ENCODE peak calls at places on chromosomes 2 and 18, in five cellular contexts. One of them, this sample, is unnamed.

GRCh38 chr2:98463988-98464771 is 19.5 kb downstream of the INPP4A start:
- DNase-seq in GM10248: no peak
- DNase-seq in AG04450: no peak
- DNase-seq in GM13976: no peak
- DNase-seq in stimulated activated naive B cell treated with anti-CD40 and anti-IgM and Interleukin-4, amounts not matched to agents 10 μg/mL and 1 μg/mL and 100 μg/mL, for 72 hours: no peak
- DNase-seq in this sample: peak

GRCh38 chr2:197500503-197501179 is 462 bp downstream of the HSPE1 start:
- DNase-seq in stimulated activated naive B cell treated with anti-CD40 and anti-IgM and Interleukin-4, amounts not matched to agents 10 μg/mL and 1 μg/mL and 100 μg/mL, for 72 hours: no peak
- DNase-seq in AG04450: no peak
- DNase-seq in GM10248: no peak
- DNase-seq in GM13976: no peak
- DNase-seq in this sample: peak

GRCh38 chr2:12675352-12675795 is 41.4 kb upstream of the TRIB2 start:
- DNase-seq in stimulated activated naive B cell treated with anti-CD40 and anti-IgM and Interleukin-4, amounts not matched to agents 10 μg/mL and 1 μg/mL and 100 μg/mL, for 72 hours: no peak
- DNase-seq in AG04450: no peak
- DNase-seq in GM10248: no peak
- DNase-seq in GM13976: no peak
- DNase-seq in this sample: no peak

GRCh38 chr2:195658541-195658890 is 1.5 kb downstream of the SLC39A10 start:
- DNase-seq in GM10248: no peak
- DNase-seq in AG04450: peak
- DNase-seq in stimulated activated naive B cell treated with anti-CD40 and anti-IgM and Interleukin-4, amounts not matched to agents 10 μg/mL and 1 μg/mL and 100 μg/mL, for 72 hours: no peak
- DNase-seq in GM13976: no peak
- DNase-seq in this sample: peak

GRCh38 chr18:36066001-36066400 is 1.4 kb downstream of the RPRD1A start:
- DNase-seq in GM10248: no peak
- DNase-seq in stimulated activated naive B cell treated with anti-CD40 and anti-IgM and Interleukin-4, amounts not matched to agents 10 μg/mL and 1 μg/mL and 100 μg/mL, for 72 hours: no peak
- DNase-seq in AG04450: no peak
- DNase-seq in GM13976: no peak
- DNase-seq in this sample: no peak

GRCh38 chr2:170554278-170554955 is 160.7 kb upstream of the SP5 start:
- DNase-seq in stimulated activated naive B cell treated with anti-CD40 and anti-IgM and Interleukin-4, amounts not matched to agents 10 μg/mL and 1 μg/mL and 100 μg/mL, for 72 hours: no peak
- DNase-seq in AG04450: no peak
- DNase-seq in GM13976: no peak
- DNase-seq in GM10248: no peak
- DNase-seq in this sample: no peak

GRCh38 chr2:142872900-142873724 is 4.4 kb upstream of the KYNU start:
- DNase-seq in AG04450: peak
- DNase-seq in GM13976: no peak
- DNase-seq in stimulated activated naive B cell treated with anti-CD40 and anti-IgM and Interleukin-4, amounts not matched to agents 10 μg/mL and 1 μg/mL and 100 μg/mL, for 72 hours: no peak
- DNase-seq in GM10248: no peak
- DNase-seq in this sample: no peak

GRCh38 chr2:69305712-69306611 is 81.1 kb downstream of the GFPT1 start:
- DNase-seq in AG04450: no peak
- DNase-seq in GM13976: peak
- DNase-seq in GM10248: no peak
- DNase-seq in stimulated activated naive B cell treated with anti-CD40 and anti-IgM and Interleukin-4, amounts not matched to agents 10 μg/mL and 1 μg/mL and 100 μg/mL, for 72 hours: no peak
- DNase-seq in this sample: no peak

GRCh38 chr2:221444106-221444505 is 128.0 kb downstream of the EPHA4 start:
- DNase-seq in AG04450: no peak
- DNase-seq in stimulated activated naive B cell treated with anti-CD40 and anti-IgM and Interleukin-4, amounts not matched to agents 10 μg/mL and 1 μg/mL and 100 μg/mL, for 72 hours: no peak
- DNase-seq in GM10248: no peak
- DNase-seq in GM13976: no peak
- DNase-seq in this sample: no peak

GRCh38 chr2:167933097-167933814 is 314.1 kb downstream of the STK39 start:
- DNase-seq in AG04450: no peak
- DNase-seq in GM13976: no peak
- DNase-seq in GM10248: no peak
- DNase-seq in stimulated activated naive B cell treated with anti-CD40 and anti-IgM and Interleukin-4, amounts not matched to agents 10 μg/mL and 1 μg/mL and 100 μg/mL, for 72 hours: no peak
- DNase-seq in this sample: no peak

GRCh38 chr2:120741514-120742448 is 6.1 kb downstream of the GLI2 start:
- DNase-seq in GM13976: no peak
- DNase-seq in AG04450: no peak
- DNase-seq in GM10248: no peak
- DNase-seq in stimulated activated naive B cell treated with anti-CD40 and anti-IgM and Interleukin-4, amounts not matched to agents 10 μg/mL and 1 μg/mL and 100 μg/mL, for 72 hours: no peak
- DNase-seq in this sample: no peak

GRCh38 chr18:56678836-56679565 is 27.8 kb downstream of the WDR7 start:
- DNase-seq in GM13976: no peak
- DNase-seq in GM10248: no peak
- DNase-seq in AG04450: no peak
- DNase-seq in stimulated activated naive B cell treated with anti-CD40 and anti-IgM and Interleukin-4, amounts not matched to agents 10 μg/mL and 1 μg/mL and 100 μg/mL, for 72 hours: no peak
- DNase-seq in this sample: no peak

GRCh38 chr2:224042191-224042696 is 3.2 kb upstream of the SERPINE2 start:
- DNase-seq in stimulated activated naive B cell treated with anti-CD40 and anti-IgM and Interleukin-4, amounts not matched to agents 10 μg/mL and 1 μg/mL and 100 μg/mL, for 72 hours: no peak
- DNase-seq in GM13976: no peak
- DNase-seq in AG04450: no peak
- DNase-seq in GM10248: no peak
- DNase-seq in this sample: no peak

GRCh38 chr2:74278176-74278575 is 65.0 kb downstream of the SLC4A5 start:
- DNase-seq in GM10248: no peak
- DNase-seq in stimulated activated naive B cell treated with anti-CD40 and anti-IgM and Interleukin-4, amounts not matched to agents 10 μg/mL and 1 μg/mL and 100 μg/mL, for 72 hours: no peak
- DNase-seq in GM13976: no peak
- DNase-seq in AG04450: no peak
- DNase-seq in this sample: no peak

GRCh38 chr2:173999272-173999671 is 34.1 kb upstream of the SP3 start:
- DNase-seq in AG04450: no peak
- DNase-seq in GM13976: no peak
- DNase-seq in GM10248: no peak
- DNase-seq in stimulated activated naive B cell treated with anti-CD40 and anti-IgM and Interleukin-4, amounts not matched to agents 10 μg/mL and 1 μg/mL and 100 μg/mL, for 72 hours: no peak
- DNase-seq in this sample: no peak

GRCh38 chr2:25817630-25818029 is 60.7 kb downstream of the ASXL2 start:
- DNase-seq in stimulated activated naive B cell treated with anti-CD40 and anti-IgM and Interleukin-4, amounts not matched to agents 10 μg/mL and 1 μg/mL and 100 μg/mL, for 72 hours: no peak
- DNase-seq in GM13976: peak
- DNase-seq in GM10248: peak
- DNase-seq in AG04450: no peak
- DNase-seq in this sample: no peak

GRCh38 chr18:79803611-79804051 is 5.9 kb downstream of the KCNG2 start:
- DNase-seq in AG04450: no peak
- DNase-seq in GM13976: no peak
- DNase-seq in stimulated activated naive B cell treated with anti-CD40 and anti-IgM and Interleukin-4, amounts not matched to agents 10 μg/mL and 1 μg/mL and 100 μg/mL, for 72 hours: no peak
- DNase-seq in GM10248: no peak
- DNase-seq in this sample: no peak

GRCh38 chr2:20507166-20507692 is 60.4 kb downstream of the RHOB start:
- DNase-seq in stimulated activated naive B cell treated with anti-CD40 and anti-IgM and Interleukin-4, amounts not matched to agents 10 μg/mL and 1 μg/mL and 100 μg/mL, for 72 hours: peak
- DNase-seq in GM13976: peak
- DNase-seq in GM10248: peak
- DNase-seq in AG04450: no peak
- DNase-seq in this sample: no peak

GRCh38 chr2:23273786-23274185 is 111.2 kb upstream of the KLHL29 start:
- DNase-seq in stimulated activated naive B cell treated with anti-CD40 and anti-IgM and Interleukin-4, amounts not matched to agents 10 μg/mL and 1 μg/mL and 100 μg/mL, for 72 hours: no peak
- DNase-seq in AG04450: no peak
- DNase-seq in GM13976: no peak
- DNase-seq in GM10248: no peak
- DNase-seq in this sample: no peak

GRCh38 chr18:36296591-36297418 is 708 bp upstream of the FHOD3 start:
- DNase-seq in AG04450: peak
- DNase-seq in GM13976: peak
- DNase-seq in GM10248: peak
- DNase-seq in stimulated activated naive B cell treated with anti-CD40 and anti-IgM and Interleukin-4, amounts not matched to agents 10 μg/mL and 1 μg/mL and 100 μg/mL, for 72 hours: no peak
- DNase-seq in this sample: no peak

GRCh38 chr18:56185126-56185525 is 453.3 kb downstream of the TXNL1 start:
- DNase-seq in GM10248: no peak
- DNase-seq in AG04450: no peak
- DNase-seq in stimulated activated naive B cell treated with anti-CD40 and anti-IgM and Interleukin-4, amounts not matched to agents 10 μg/mL and 1 μg/mL and 100 μg/mL, for 72 hours: no peak
- DNase-seq in GM13976: no peak
- DNase-seq in this sample: no peak

GRCh38 chr2:218892693-218893348 is 12.2 kb downstream of the WNT10A start:
- DNase-seq in stimulated activated naive B cell treated with anti-CD40 and anti-IgM and Interleukin-4, amounts not matched to agents 10 μg/mL and 1 μg/mL and 100 μg/mL, for 72 hours: peak
- DNase-seq in GM10248: peak
- DNase-seq in AG04450: no peak
- DNase-seq in GM13976: peak
- DNase-seq in this sample: peak

GRCh38 chr2:98623657-98624056 is 15.3 kb downstream of the UNC50 start:
- DNase-seq in GM10248: no peak
- DNase-seq in GM13976: no peak
- DNase-seq in stimulated activated naive B cell treated with anti-CD40 and anti-IgM and Interleukin-4, amounts not matched to agents 10 μg/mL and 1 μg/mL and 100 μg/mL, for 72 hours: no peak
- DNase-seq in AG04450: no peak
- DNase-seq in this sample: no peak

GRCh38 chr2:37846207-37846606 is 78.9 kb upstream of the RMDN2 start:
- DNase-seq in stimulated activated naive B cell treated with anti-CD40 and anti-IgM and Interleukin-4, amounts not matched to agents 10 μg/mL and 1 μg/mL and 100 μg/mL, for 72 hours: no peak
- DNase-seq in GM10248: no peak
- DNase-seq in GM13976: no peak
- DNase-seq in AG04450: no peak
- DNase-seq in this sample: no peak

GRCh38 chr2:144015655-144016245 is 504.2 kb downstream of the ZEB2 start:
- DNase-seq in stimulated activated naive B cell treated with anti-CD40 and anti-IgM and Interleukin-4, amounts not matched to agents 10 μg/mL and 1 μg/mL and 100 μg/mL, for 72 hours: no peak
- DNase-seq in AG04450: peak
- DNase-seq in GM13976: no peak
- DNase-seq in GM10248: no peak
- DNase-seq in this sample: no peak

GRCh38 chr18:44526705-44527415 is 153.8 kb upstream of the SETBP1 start:
- DNase-seq in AG04450: no peak
- DNase-seq in stimulated activated naive B cell treated with anti-CD40 and anti-IgM and Interleukin-4, amounts not matched to agents 10 μg/mL and 1 μg/mL and 100 μg/mL, for 72 hours: no peak
- DNase-seq in GM13976: no peak
- DNase-seq in GM10248: no peak
- DNase-seq in this sample: no peak

GRCh38 chr18:43893001-43893637 is 615.8 kb upstream of the SYT4 start:
- DNase-seq in GM13976: no peak
- DNase-seq in AG04450: peak
- DNase-seq in GM10248: no peak
- DNase-seq in stimulated activated naive B cell treated with anti-CD40 and anti-IgM and Interleukin-4, amounts not matched to agents 10 μg/mL and 1 μg/mL and 100 μg/mL, for 72 hours: no peak
- DNase-seq in this sample: no peak

GRCh38 chr2:217066510-217067270 is 206.8 kb upstream of the TNP1 start:
- DNase-seq in GM10248: no peak
- DNase-seq in AG04450: no peak
- DNase-seq in stimulated activated naive B cell treated with anti-CD40 and anti-IgM and Interleukin-4, amounts not matched to agents 10 μg/mL and 1 μg/mL and 100 μg/mL, for 72 hours: no peak
- DNase-seq in GM13976: no peak
- DNase-seq in this sample: no peak

GRCh38 chr18:51150430-51150746 is 47.1 kb downstream of the MEX3C start:
- DNase-seq in AG04450: no peak
- DNase-seq in GM13976: no peak
- DNase-seq in stimulated activated naive B cell treated with anti-CD40 and anti-IgM and Interleukin-4, amounts not matched to agents 10 μg/mL and 1 μg/mL and 100 μg/mL, for 72 hours: no peak
- DNase-seq in GM10248: no peak
- DNase-seq in this sample: no peak

GRCh38 chr2:236765475-236765874 is 195.8 kb downstream of the ACKR3 start:
- DNase-seq in stimulated activated naive B cell treated with anti-CD40 and anti-IgM and Interleukin-4, amounts not matched to agents 10 μg/mL and 1 μg/mL and 100 μg/mL, for 72 hours: no peak
- DNase-seq in GM10248: no peak
- DNase-seq in AG04450: no peak
- DNase-seq in GM13976: no peak
- DNase-seq in this sample: no peak

GRCh38 chr18:39806519-39806918 is 2148.5 kb upstream of the PIK3C3 start:
- DNase-seq in stimulated activated naive B cell treated with anti-CD40 and anti-IgM and Interleukin-4, amounts not matched to agents 10 μg/mL and 1 μg/mL and 100 μg/mL, for 72 hours: no peak
- DNase-seq in GM13976: no peak
- DNase-seq in AG04450: no peak
- DNase-seq in GM10248: no peak
- DNase-seq in this sample: no peak

GRCh38 chr2:23547725-23548124 is 162.7 kb downstream of the KLHL29 start:
- DNase-seq in AG04450: no peak
- DNase-seq in GM10248: no peak
- DNase-seq in GM13976: no peak
- DNase-seq in stimulated activated naive B cell treated with anti-CD40 and anti-IgM and Interleukin-4, amounts not matched to agents 10 μg/mL and 1 μg/mL and 100 μg/mL, for 72 hours: no peak
- DNase-seq in this sample: no peak

GRCh38 chr2:151374426-151374825 is 17.0 kb downstream of the TNFAIP6 start:
- DNase-seq in GM13976: peak
- DNase-seq in GM10248: peak
- DNase-seq in stimulated activated naive B cell treated with anti-CD40 and anti-IgM and Interleukin-4, amounts not matched to agents 10 μg/mL and 1 μg/mL and 100 μg/mL, for 72 hours: no peak
- DNase-seq in AG04450: peak
- DNase-seq in this sample: no peak

GRCh38 chr18:72623444-72623843 is 79.3 kb upstream of the CBLN2 start:
- DNase-seq in GM10248: no peak
- DNase-seq in GM13976: no peak
- DNase-seq in stimulated activated naive B cell treated with anti-CD40 and anti-IgM and Interleukin-4, amounts not matched to agents 10 μg/mL and 1 μg/mL and 100 μg/mL, for 72 hours: no peak
- DNase-seq in AG04450: no peak
- DNase-seq in this sample: no peak

GRCh38 chr2:122078451-122078850 is 323.0 kb downstream of the TSN start:
- DNase-seq in GM10248: no peak
- DNase-seq in GM13976: no peak
- DNase-seq in stimulated activated naive B cell treated with anti-CD40 and anti-IgM and Interleukin-4, amounts not matched to agents 10 μg/mL and 1 μg/mL and 100 μg/mL, for 72 hours: no peak
- DNase-seq in AG04450: no peak
- DNase-seq in this sample: no peak

GRCh38 chr2:130870779-130871178 is 34.1 kb downstream of the ARHGEF4 start:
- DNase-seq in AG04450: no peak
- DNase-seq in GM10248: no peak
- DNase-seq in GM13976: no peak
- DNase-seq in stimulated activated naive B cell treated with anti-CD40 and anti-IgM and Interleukin-4, amounts not matched to agents 10 μg/mL and 1 μg/mL and 100 μg/mL, for 72 hours: no peak
- DNase-seq in this sample: no peak

GRCh38 chr2:11863103-11863502 is 116.7 kb downstream of the LPIN1 start:
- DNase-seq in GM13976: peak
- DNase-seq in GM10248: no peak
- DNase-seq in stimulated activated naive B cell treated with anti-CD40 and anti-IgM and Interleukin-4, amounts not matched to agents 10 μg/mL and 1 μg/mL and 100 μg/mL, for 72 hours: no peak
- DNase-seq in AG04450: no peak
- DNase-seq in this sample: peak

GRCh38 chr18:51211552-51211951 is 14.1 kb upstream of the MEX3C start:
- DNase-seq in stimulated activated naive B cell treated with anti-CD40 and anti-IgM and Interleukin-4, amounts not matched to agents 10 μg/mL and 1 μg/mL and 100 μg/mL, for 72 hours: peak
- DNase-seq in GM10248: peak
- DNase-seq in AG04450: no peak
- DNase-seq in GM13976: peak
- DNase-seq in this sample: peak